ENCODE peak calls at places on chromosomes 7 and 10, in seven cellular contexts. One of them, this sample, is unnamed.

GRCh38 chr10:55374060-55374459 is 573.0 kb upstream of the PCDH15 start:
- DNase-seq in fibroblast of the aortic adventitia: no peak
- DNase-seq in ovary: no peak
- DNase-seq in epithelial cell of esophagus: peak
- DNase-seq in PC-3: no peak
- DNase-seq in WERI-Rb-1: no peak
- DNase-seq in choroid plexus epithelial cell: no peak
- DNase-seq in this sample: no peak

GRCh38 chr7:43781726-43782607 is 23.5 kb downstream of the BLVRA start:
- DNase-seq in fibroblast of the aortic adventitia: peak
- DNase-seq in ovary: no peak
- DNase-seq in epithelial cell of esophagus: peak
- DNase-seq in PC-3: no peak
- DNase-seq in WERI-Rb-1: no peak
- DNase-seq in choroid plexus epithelial cell: peak
- DNase-seq in this sample: no peak

GRCh38 chr7:909358-910329 is 33.3 kb downstream of the GET4 start:
- DNase-seq in fibroblast of the aortic adventitia: peak
- DNase-seq in ovary: no peak
- DNase-seq in epithelial cell of esophagus: peak
- DNase-seq in PC-3: peak
- DNase-seq in WERI-Rb-1: no peak
- DNase-seq in choroid plexus epithelial cell: peak
- DNase-seq in this sample: no peak

GRCh38 chr10:24350111-24350921 is 141.4 kb downstream of the KIAA1217 start:
- DNase-seq in fibroblast of the aortic adventitia: peak
- DNase-seq in ovary: no peak
- DNase-seq in epithelial cell of esophagus: no peak
- DNase-seq in PC-3: no peak
- DNase-seq in WERI-Rb-1: no peak
- DNase-seq in choroid plexus epithelial cell: peak
- DNase-seq in this sample: no peak

GRCh38 chr10:31836569-31837406 is 91.8 kb downstream of the ARHGAP12 start:
- DNase-seq in fibroblast of the aortic adventitia: peak
- DNase-seq in ovary: no peak
- DNase-seq in epithelial cell of esophagus: peak
- DNase-seq in PC-3: peak
- DNase-seq in WERI-Rb-1: peak
- DNase-seq in choroid plexus epithelial cell: peak
- DNase-seq in this sample: no peak

GRCh38 chr7:41256186-41256945 is 446.5 kb downstream of the INHBA start:
- DNase-seq in fibroblast of the aortic adventitia: no peak
- DNase-seq in ovary: no peak
- DNase-seq in epithelial cell of esophagus: peak
- DNase-seq in PC-3: no peak
- DNase-seq in WERI-Rb-1: no peak
- DNase-seq in choroid plexus epithelial cell: peak
- DNase-seq in this sample: no peak

GRCh38 chr7:117220836-117221235 is 102.0 kb downstream of the WNT2 start:
- DNase-seq in fibroblast of the aortic adventitia: no peak
- DNase-seq in ovary: no peak
- DNase-seq in epithelial cell of esophagus: no peak
- DNase-seq in PC-3: no peak
- DNase-seq in WERI-Rb-1: no peak
- DNase-seq in choroid plexus epithelial cell: no peak
- DNase-seq in this sample: no peak

GRCh38 chr7:104005197-104005596 is 15.7 kb upstream of the RELN start:
- DNase-seq in fibroblast of the aortic adventitia: no peak
- DNase-seq in ovary: no peak
- DNase-seq in epithelial cell of esophagus: peak
- DNase-seq in PC-3: peak
- DNase-seq in WERI-Rb-1: no peak
- DNase-seq in choroid plexus epithelial cell: peak
- DNase-seq in this sample: no peak

GRCh38 chr10:114987995-114988394 is 50.0 kb downstream of the TRUB1 start:
- DNase-seq in fibroblast of the aortic adventitia: peak
- DNase-seq in ovary: no peak
- DNase-seq in epithelial cell of esophagus: no peak
- DNase-seq in PC-3: peak
- DNase-seq in WERI-Rb-1: no peak
- DNase-seq in choroid plexus epithelial cell: peak
- DNase-seq in this sample: no peak

GRCh38 chr10:95755511-95756004 is 405 bp upstream of the ENTPD1 start:
- DNase-seq in fibroblast of the aortic adventitia: no peak
- DNase-seq in ovary: no peak
- DNase-seq in epithelial cell of esophagus: peak
- DNase-seq in PC-3: peak
- DNase-seq in WERI-Rb-1: no peak
- DNase-seq in choroid plexus epithelial cell: peak
- DNase-seq in this sample: no peak

GRCh38 chr10:82037076-82037475 is 162.1 kb downstream of the NRG3 start:
- DNase-seq in fibroblast of the aortic adventitia: no peak
- DNase-seq in ovary: no peak
- DNase-seq in epithelial cell of esophagus: no peak
- DNase-seq in PC-3: no peak
- DNase-seq in WERI-Rb-1: no peak
- DNase-seq in choroid plexus epithelial cell: no peak
- DNase-seq in this sample: no peak

GRCh38 chr7:151736403-151736909 is 140.5 kb downstream of the PRKAG2 start:
- DNase-seq in fibroblast of the aortic adventitia: peak
- DNase-seq in ovary: peak
- DNase-seq in epithelial cell of esophagus: peak
- DNase-seq in PC-3: peak
- DNase-seq in WERI-Rb-1: peak
- DNase-seq in choroid plexus epithelial cell: peak
- DNase-seq in this sample: no peak
- TF ChIP-seq CTCF in fibroblast of the aortic adventitia: peak
- TF ChIP-seq CTCF in ovary: peak
- TF ChIP-seq CTCF in epithelial cell of esophagus: peak
- TF ChIP-seq CTCF in PC-3: no peak
- TF ChIP-seq CTCF in WERI-Rb-1: peak
- TF ChIP-seq CTCF in choroid plexus epithelial cell: peak
- TF ChIP-seq CTCF in this sample: no peak

DNA sequence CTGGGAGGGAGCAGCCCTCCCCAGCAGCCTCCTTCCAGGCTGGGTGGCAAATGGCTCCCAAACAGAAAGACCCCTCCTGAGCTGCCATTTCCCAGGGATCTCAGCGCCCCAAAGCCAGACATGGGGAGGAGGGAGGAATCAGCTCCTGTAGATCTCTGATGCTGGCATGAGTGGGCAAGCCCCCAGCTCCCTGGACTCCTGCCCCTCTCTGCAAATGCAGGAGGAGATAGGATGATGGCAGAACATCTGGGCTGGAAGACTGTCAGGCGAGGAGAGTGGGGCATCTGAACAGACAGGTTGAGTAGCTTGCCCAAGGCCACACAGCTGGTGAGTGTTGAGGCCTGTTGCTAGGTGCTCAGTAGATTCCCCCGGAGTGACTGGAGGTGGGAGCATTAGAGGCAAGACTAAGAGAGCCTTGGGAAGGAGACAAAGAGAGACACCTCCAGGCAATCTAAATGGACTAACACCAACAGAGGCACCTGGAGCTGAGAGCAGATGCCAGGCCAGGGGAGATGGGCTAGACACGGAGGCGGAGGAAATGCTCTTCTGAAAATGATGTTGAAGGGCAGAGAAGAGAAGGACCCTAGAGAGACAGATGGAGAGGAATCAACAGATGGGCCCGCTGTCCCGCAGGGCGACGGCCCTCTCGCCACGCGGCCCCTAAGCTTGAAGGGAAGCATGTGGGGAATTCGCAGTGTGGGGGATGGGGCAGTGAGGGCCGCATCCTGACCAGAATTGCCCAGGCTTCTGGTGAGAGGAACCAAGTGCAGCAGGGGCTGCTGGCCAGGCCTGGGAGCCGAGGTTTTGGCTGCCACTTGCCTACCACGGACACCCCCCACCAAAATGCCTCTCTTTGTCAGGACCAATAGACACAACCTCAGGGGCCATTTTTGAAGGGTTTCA is 84.8 kb upstream of the LRRC4 start:
- DNase-seq in fibroblast of the aortic adventitia: no peak
- DNase-seq in ovary: no peak
- DNase-seq in epithelial cell of esophagus: peak
- DNase-seq in PC-3: no peak
- DNase-seq in WERI-Rb-1: peak
- DNase-seq in choroid plexus epithelial cell: no peak
- DNase-seq in this sample: no peak
- TF ChIP-seq CTCF in fibroblast of the aortic adventitia: no peak
- TF ChIP-seq CTCF in ovary: no peak
- TF ChIP-seq CTCF in epithelial cell of esophagus: no peak
- TF ChIP-seq CTCF in PC-3: no peak
- TF ChIP-seq CTCF in WERI-Rb-1: no peak
- TF ChIP-seq CTCF in choroid plexus epithelial cell: no peak
- TF ChIP-seq CTCF in this sample: no peak

GRCh38 chr7:79063019-79063698 is 390.3 kb downstream of the MAGI2 start:
- DNase-seq in fibroblast of the aortic adventitia: peak
- DNase-seq in ovary: no peak
- DNase-seq in epithelial cell of esophagus: no peak
- DNase-seq in PC-3: no peak
- DNase-seq in WERI-Rb-1: no peak
- DNase-seq in choroid plexus epithelial cell: no peak
- DNase-seq in this sample: no peak
- TF ChIP-seq CTCF in fibroblast of the aortic adventitia: peak
- TF ChIP-seq CTCF in ovary: no peak
- TF ChIP-seq CTCF in epithelial cell of esophagus: peak
- TF ChIP-seq CTCF in PC-3: peak
- TF ChIP-seq CTCF in WERI-Rb-1: no peak
- TF ChIP-seq CTCF in choroid plexus epithelial cell: peak
- TF ChIP-seq CTCF in this sample: peak

DNA sequence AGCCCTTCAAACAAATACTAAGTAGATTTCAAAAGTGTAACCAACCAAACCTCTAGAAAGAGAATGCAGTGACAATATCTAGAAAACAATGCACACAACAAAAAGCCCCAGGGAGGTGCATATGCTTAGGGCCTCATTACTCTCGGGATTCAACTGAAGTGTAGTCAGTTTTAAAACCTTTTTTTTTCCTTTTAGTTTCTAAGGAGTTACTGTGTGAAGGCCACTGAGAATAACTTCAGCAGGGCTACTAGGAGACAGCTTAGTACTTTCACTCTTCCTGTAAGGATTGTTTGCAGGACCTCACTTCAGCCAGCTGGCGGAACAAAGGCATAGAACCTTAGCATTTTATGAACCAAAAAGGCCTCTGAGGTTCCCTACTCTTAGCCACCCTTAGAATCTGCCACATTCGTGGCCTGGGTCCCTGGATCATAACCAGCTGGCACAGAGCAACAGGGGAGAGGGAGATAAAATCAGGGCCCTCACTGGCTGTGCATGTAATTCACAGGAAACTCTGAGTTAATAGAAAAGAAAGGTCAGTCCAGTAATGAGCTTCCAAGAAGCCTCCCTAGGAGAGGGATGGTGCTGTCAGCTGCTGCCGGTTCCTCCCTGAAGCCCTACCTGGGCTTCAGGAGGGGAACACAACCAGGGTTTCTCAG is 3.6 kb downstream of the VOPP1 start:
- DNase-seq in fibroblast of the aortic adventitia: peak
- DNase-seq in ovary: no peak
- DNase-seq in epithelial cell of esophagus: no peak
- DNase-seq in PC-3: no peak
- DNase-seq in WERI-Rb-1: no peak
- DNase-seq in choroid plexus epithelial cell: peak
- DNase-seq in this sample: no peak
- TF ChIP-seq CTCF in fibroblast of the aortic adventitia: peak
- TF ChIP-seq CTCF in ovary: no peak
- TF ChIP-seq CTCF in epithelial cell of esophagus: no peak
- TF ChIP-seq CTCF in PC-3: no peak
- TF ChIP-seq CTCF in WERI-Rb-1: no peak
- TF ChIP-seq CTCF in choroid plexus epithelial cell: peak
- TF ChIP-seq CTCF in this sample: no peak

GRCh38 chr7:105589221-105590077 is 8.2 kb upstream of the EFCAB10 start:
- DNase-seq in fibroblast of the aortic adventitia: peak
- DNase-seq in ovary: peak
- DNase-seq in epithelial cell of esophagus: peak
- DNase-seq in PC-3: peak
- DNase-seq in WERI-Rb-1: peak
- DNase-seq in choroid plexus epithelial cell: peak
- DNase-seq in this sample: no peak
- TF ChIP-seq CTCF in fibroblast of the aortic adventitia: peak
- TF ChIP-seq CTCF in ovary: no peak
- TF ChIP-seq CTCF in epithelial cell of esophagus: peak
- TF ChIP-seq CTCF in PC-3: peak
- TF ChIP-seq CTCF in WERI-Rb-1: peak
- TF ChIP-seq CTCF in choroid plexus epithelial cell: peak
- TF ChIP-seq CTCF in this sample: peak

GRCh38 chr7:143909863-143910262 is 7.9 kb upstream of the TCAF1 start:
- DNase-seq in fibroblast of the aortic adventitia: peak
- DNase-seq in ovary: peak
- DNase-seq in epithelial cell of esophagus: no peak
- DNase-seq in PC-3: no peak
- DNase-seq in WERI-Rb-1: no peak
- DNase-seq in choroid plexus epithelial cell: no peak
- DNase-seq in this sample: no peak

GRCh38 chr7:143910473-143911248 is 8.7 kb upstream of the TCAF1 start:
- DNase-seq in fibroblast of the aortic adventitia: no peak
- DNase-seq in ovary: no peak
- DNase-seq in epithelial cell of esophagus: peak
- DNase-seq in PC-3: no peak
- DNase-seq in WERI-Rb-1: no peak
- DNase-seq in choroid plexus epithelial cell: peak
- DNase-seq in this sample: no peak

GRCh38 chr7:143913945-143914615 is 12.1 kb upstream of the TCAF1 start:
- DNase-seq in fibroblast of the aortic adventitia: no peak
- DNase-seq in ovary: no peak
- DNase-seq in epithelial cell of esophagus: no peak
- DNase-seq in PC-3: no peak
- DNase-seq in WERI-Rb-1: no peak
- DNase-seq in choroid plexus epithelial cell: no peak
- DNase-seq in this sample: no peak

GRCh38 chr7:143914938-143915337 is 13.0 kb upstream of the TCAF1 start:
- DNase-seq in fibroblast of the aortic adventitia: no peak
- DNase-seq in ovary: no peak
- DNase-seq in epithelial cell of esophagus: no peak
- DNase-seq in PC-3: peak
- DNase-seq in WERI-Rb-1: no peak
- DNase-seq in choroid plexus epithelial cell: no peak
- DNase-seq in this sample: no peak
- TF ChIP-seq CTCF in fibroblast of the aortic adventitia: peak
- TF ChIP-seq CTCF in ovary: no peak
- TF ChIP-seq CTCF in epithelial cell of esophagus: peak
- TF ChIP-seq CTCF in PC-3: peak
- TF ChIP-seq CTCF in WERI-Rb-1: no peak
- TF ChIP-seq CTCF in choroid plexus epithelial cell: peak
- TF ChIP-seq CTCF in this sample: peak

This sample was measured in progenitor cell of endocrine pancreas.